ENCODE peak calls at places on chromosomes 11 and 22, in eight cellular contexts. One of them, this sample, is unnamed.

GRCh38 chr11:66417000-66417399 is 3.8 kb upstream of the NPAS4 start:
- DNase-seq in endothelial cell: no peak
- DNase-seq in stimulated activated CD4-positive, alpha-beta T cell treated with anti-CD3 and anti-CD28 coated beads, Interleukin-1b, Interleukin-23, amount 100 ng/mL, for 1 hour: no peak
- DNase-seq in HCEC 1CT: no peak
- DNase-seq in ACHN: no peak
- DNase-seq in GM23248: no peak
- DNase-seq in activated T-cell treated with anti-CD3 and anti-CD28 coated beads, Interleukin-2, amount 50 U/mL, for 72 hours: peak; percentile 44
- DNase-seq in NCI-H1092 treated with DMSO at 0.1 percent for 48 hours: no peak
- DNase-seq in this sample: peak; percentile 36

GRCh38 chr11:69209936-69210659 is 54.4 kb downstream of the SMIM38 start:
- DNase-seq in endothelial cell: no peak
- DNase-seq in stimulated activated CD4-positive, alpha-beta T cell treated with anti-CD3 and anti-CD28 coated beads, Interleukin-1b, Interleukin-23, amount 100 ng/mL, for 1 hour: no peak
- DNase-seq in HCEC 1CT: no peak
- DNase-seq in ACHN: no peak
- DNase-seq in GM23248: peak; percentile 40
- DNase-seq in activated T-cell treated with anti-CD3 and anti-CD28 coated beads, Interleukin-2, amount 50 U/mL, for 72 hours: peak; percentile 26
- DNase-seq in NCI-H1092 treated with DMSO at 0.1 percent for 48 hours: no peak
- DNase-seq in this sample: no peak

GRCh38 chr11:104690243-104690642 is 208.0 kb downstream of the CASP12 start:
- DNase-seq in endothelial cell: no peak
- DNase-seq in stimulated activated CD4-positive, alpha-beta T cell treated with anti-CD3 and anti-CD28 coated beads, Interleukin-1b, Interleukin-23, amount 100 ng/mL, for 1 hour: no peak
- DNase-seq in HCEC 1CT: no peak
- DNase-seq in ACHN: no peak
- DNase-seq in GM23248: no peak
- DNase-seq in activated T-cell treated with anti-CD3 and anti-CD28 coated beads, Interleukin-2, amount 50 U/mL, for 72 hours: no peak
- DNase-seq in NCI-H1092 treated with DMSO at 0.1 percent for 48 hours: no peak
- DNase-seq in this sample: no peak

GRCh38 chr22:47957649-47958048 is 1195.2 kb downstream of the TBC1D22A start:
- DNase-seq in endothelial cell: no peak
- DNase-seq in stimulated activated CD4-positive, alpha-beta T cell treated with anti-CD3 and anti-CD28 coated beads, Interleukin-1b, Interleukin-23, amount 100 ng/mL, for 1 hour: no peak
- DNase-seq in HCEC 1CT: no peak
- DNase-seq in ACHN: no peak
- DNase-seq in GM23248: no peak
- DNase-seq in activated T-cell treated with anti-CD3 and anti-CD28 coated beads, Interleukin-2, amount 50 U/mL, for 72 hours: no peak
- DNase-seq in NCI-H1092 treated with DMSO at 0.1 percent for 48 hours: no peak
- DNase-seq in this sample: no peak

GRCh38 chr11:1150769-1151365 is 6.9 kb upstream of the MUC5AC start:
- DNase-seq in endothelial cell: no peak
- DNase-seq in stimulated activated CD4-positive, alpha-beta T cell treated with anti-CD3 and anti-CD28 coated beads, Interleukin-1b, Interleukin-23, amount 100 ng/mL, for 1 hour: no peak
- DNase-seq in HCEC 1CT: no peak
- DNase-seq in ACHN: no peak
- DNase-seq in GM23248: peak; percentile 62
- DNase-seq in activated T-cell treated with anti-CD3 and anti-CD28 coated beads, Interleukin-2, amount 50 U/mL, for 72 hours: no peak
- DNase-seq in NCI-H1092 treated with DMSO at 0.1 percent for 48 hours: no peak
- DNase-seq in this sample: no peak

GRCh38 chr11:19242184-19242932 is 1.6 kb upstream of the E2F8 start:
- DNase-seq in endothelial cell: peak; percentile 16
- DNase-seq in stimulated activated CD4-positive, alpha-beta T cell treated with anti-CD3 and anti-CD28 coated beads, Interleukin-1b, Interleukin-23, amount 100 ng/mL, for 1 hour: no peak
- DNase-seq in HCEC 1CT: no peak
- DNase-seq in ACHN: no peak
- DNase-seq in GM23248: peak; percentile 58
- DNase-seq in activated T-cell treated with anti-CD3 and anti-CD28 coated beads, Interleukin-2, amount 50 U/mL, for 72 hours: peak; percentile 4
- DNase-seq in NCI-H1092 treated with DMSO at 0.1 percent for 48 hours: no peak
- DNase-seq in this sample: no peak

GRCh38 chr22:22855617-22856308 is 31.9 kb upstream of the IGLL5 start:
- DNase-seq in endothelial cell: peak; percentile 70
- DNase-seq in stimulated activated CD4-positive, alpha-beta T cell treated with anti-CD3 and anti-CD28 coated beads, Interleukin-1b, Interleukin-23, amount 100 ng/mL, for 1 hour: no peak
- DNase-seq in HCEC 1CT: no peak
- DNase-seq in ACHN: peak; percentile 11
- DNase-seq in GM23248: peak; percentile 59
- DNase-seq in activated T-cell treated with anti-CD3 and anti-CD28 coated beads, Interleukin-2, amount 50 U/mL, for 72 hours: peak; percentile 37
- DNase-seq in NCI-H1092 treated with DMSO at 0.1 percent for 48 hours: no peak
- DNase-seq in this sample: no peak

GRCh38 chr11:96664108-96664507 is 274.3 kb downstream of the JRKL start:
- DNase-seq in endothelial cell: no peak
- DNase-seq in stimulated activated CD4-positive, alpha-beta T cell treated with anti-CD3 and anti-CD28 coated beads, Interleukin-1b, Interleukin-23, amount 100 ng/mL, for 1 hour: no peak
- DNase-seq in HCEC 1CT: no peak
- DNase-seq in ACHN: no peak
- DNase-seq in GM23248: no peak
- DNase-seq in activated T-cell treated with anti-CD3 and anti-CD28 coated beads, Interleukin-2, amount 50 U/mL, for 72 hours: no peak
- DNase-seq in NCI-H1092 treated with DMSO at 0.1 percent for 48 hours: no peak
- DNase-seq in this sample: no peak

GRCh38 chr11:96072592-96072991 is 148.7 kb upstream of the MTMR2 start:
- DNase-seq in endothelial cell: no peak
- DNase-seq in stimulated activated CD4-positive, alpha-beta T cell treated with anti-CD3 and anti-CD28 coated beads, Interleukin-1b, Interleukin-23, amount 100 ng/mL, for 1 hour: no peak
- DNase-seq in HCEC 1CT: no peak
- DNase-seq in ACHN: no peak
- DNase-seq in GM23248: no peak
- DNase-seq in activated T-cell treated with anti-CD3 and anti-CD28 coated beads, Interleukin-2, amount 50 U/mL, for 72 hours: no peak
- DNase-seq in NCI-H1092 treated with DMSO at 0.1 percent for 48 hours: no peak
- DNase-seq in this sample: no peak

GRCh38 chr22:26800858-26801257 is 143.5 kb downstream of the MIAT start:
- DNase-seq in endothelial cell: no peak
- DNase-seq in stimulated activated CD4-positive, alpha-beta T cell treated with anti-CD3 and anti-CD28 coated beads, Interleukin-1b, Interleukin-23, amount 100 ng/mL, for 1 hour: no peak
- DNase-seq in HCEC 1CT: no peak
- DNase-seq in ACHN: no peak
- DNase-seq in GM23248: no peak
- DNase-seq in activated T-cell treated with anti-CD3 and anti-CD28 coated beads, Interleukin-2, amount 50 U/mL, for 72 hours: no peak
- DNase-seq in NCI-H1092 treated with DMSO at 0.1 percent for 48 hours: no peak
- DNase-seq in this sample: no peak

GRCh38 chr22:23373601-23374000 is 193.3 kb downstream of the BCR start:
- DNase-seq in endothelial cell: no peak
- DNase-seq in stimulated activated CD4-positive, alpha-beta T cell treated with anti-CD3 and anti-CD28 coated beads, Interleukin-1b, Interleukin-23, amount 100 ng/mL, for 1 hour: no peak
- DNase-seq in HCEC 1CT: no peak
- DNase-seq in ACHN: no peak
- DNase-seq in GM23248: no peak
- DNase-seq in activated T-cell treated with anti-CD3 and anti-CD28 coated beads, Interleukin-2, amount 50 U/mL, for 72 hours: no peak
- DNase-seq in NCI-H1092 treated with DMSO at 0.1 percent for 48 hours: no peak
- DNase-seq in this sample: no peak

GRCh38 chr11:61895718-61896059 is 4.3 kb upstream of the FADS3 start:
- DNase-seq in endothelial cell: no peak
- DNase-seq in stimulated activated CD4-positive, alpha-beta T cell treated with anti-CD3 and anti-CD28 coated beads, Interleukin-1b, Interleukin-23, amount 100 ng/mL, for 1 hour: no peak
- DNase-seq in HCEC 1CT: no peak
- DNase-seq in ACHN: no peak
- DNase-seq in GM23248: no peak
- DNase-seq in activated T-cell treated with anti-CD3 and anti-CD28 coated beads, Interleukin-2, amount 50 U/mL, for 72 hours: no peak
- DNase-seq in NCI-H1092 treated with DMSO at 0.1 percent for 48 hours: no peak
- DNase-seq in this sample: no peak

This sample was measured in dorsolateral prefrontal cortex.